ENCODE peak calls at places on chromosome 22, in seven cellular contexts. A is GM03348; R is HEK293T; S is Caco-2; N is Calu3; M is activated naive CD4-positive, alpha-beta T cell treated with anti-CD3 and anti-CD28 coated beads for 36 hours; W is fibroblast of the aortic adventitia. K is an unnamed sample.

GRCh38 chr22:30598986-30599385 is 7.3 kb upstream of the PES1 start:
- DNase-seq in W (no peak), A (no peak), M (no peak), N (no peak), S (no peak), R (no peak), K (no peak)

GRCh38 chr22:38049812-38050619 is 7.2 kb upstream of the PICK1 start:
- DNase-seq in A (no peak), M (no peak), R (no peak), S (no peak), W (no peak), N (no peak), K (peak; percentile 50)

GRCh38 chr22:24189249-24190158 is 8.2 kb downstream of the SUSD2 start:
- DNase-seq in A (peak; percentile 93), W (peak; percentile 72), N (peak; percentile 89), M (peak; percentile 64), S (peak; percentile 69), R (peak; percentile 88), K (peak; percentile 83)

GRCh38 chr22:39240841-39241631 is 3.7 kb downstream of the PDGFB start:
- DNase-seq in N (peak; percentile 60), S (peak; percentile 96), R (no peak), A (peak; percentile 69), M (peak; percentile 75), W (no peak), K (no peak)

GRCh38 chr22:19592464-19592863 is 68.3 kb upstream of the CLDN5 start:
- DNase-seq in M (no peak), W (no peak), R (no peak), N (no peak), S (no peak), A (no peak), K (no peak)

GRCh38 chr22:36773935-36774334 is 2.0 kb downstream of the IFT27 start:
- DNase-seq in M (no peak), N (no peak), W (peak; percentile 65), S (no peak), A (peak; percentile 49), R (peak; percentile 42), K (no peak)

GRCh38 chr22:29353860-29354259 is 34.5 kb downstream of the AP1B1 start:
- DNase-seq in A (no peak), S (no peak), M (no peak), R (no peak), N (no peak), W (no peak), K (no peak)

GRCh38 chr22:37182101-37182948 is 5.7 kb downstream of the C1QTNF6 start:
- DNase-seq in R (no peak), N (no peak), M (no peak), S (no peak), A (no peak), W (no peak), K (peak; percentile 59)

GRCh38 chr22:17140826-17141771 is 18.0 kb downstream of the HDHD5 start:
- DNase-seq in M (no peak), N (no peak), A (no peak), S (no peak), R (no peak), W (no peak), K (no peak)

GRCh38 chr22:39953101-39953500 is 7.1 kb upstream of the TMA7B start:
- DNase-seq in R (no peak), W (no peak), S (no peak), M (no peak), N (no peak), A (no peak), K (no peak)

GRCh38 chr22:31825513-31825912 is 71.7 kb downstream of the DEPDC5 start:
- DNase-seq in W (no peak), A (no peak), M (no peak), N (no peak), R (no peak), S (no peak), K (no peak)

GRCh38 chr22:44994399-44995281 is 15.2 kb downstream of the PHF21B start:
- DNase-seq in W (no peak), A (no peak), R (no peak), S (no peak), M (no peak), N (no peak), K (no peak)

GRCh38 chr22:23066200-23067022 is 3.9 kb upstream of the GNAZ start:
- DNase-seq in M (no peak), A (no peak), R (no peak), N (no peak), W (no peak), S (no peak), K (peak; percentile 27)

GRCh38 chr22:30918761-30919160 is 49.8 kb downstream of the MORC2 start:
- DNase-seq in M (no peak), S (no peak), A (no peak), R (no peak), W (no peak), N (no peak), K (no peak)

GRCh38 chr22:33325232-33326004 is 267.2 kb upstream of the SYN3 start:
- DNase-seq in N (peak; percentile 64), S (no peak), R (no peak), M (no peak), W (no peak), A (no peak), K (no peak)

GRCh38 chr22:21443735-21444421 is 23.3 kb upstream of the TMEM191C start:
- DNase-seq in W (no peak), N (no peak), M (no peak), A (no peak), R (no peak), S (no peak), K (no peak)

GRCh38 chr22:23520875-23521441 is 59.1 kb downstream of the IGLL1 start:
- DNase-seq in A (no peak), M (no peak), W (peak; percentile 28), N (no peak), S (peak; percentile 63), R (no peak), K (no peak)

K was measured in Right ventricle myocardium inferior.